ENCODE peak calls at places on chromosome 7, in ten cellular contexts. One of them, this sample, is unnamed.

GRCh38 chr7:23907012-23907411 is 197.0 kb downstream of the STK31 start:
- DNase-seq in GM12865: no peak
- DNase-seq in fibroblast of lung: no peak
- DNase-seq in NCI-H2081: no peak
- DNase-seq in ovary: no peak
- DNase-seq in endothelial cell: no peak
- DNase-seq in T47D: no peak
- DNase-seq in NCI-H345: no peak
- DNase-seq in left ventricle myocardium superior: no peak
- DNase-seq in activated CD4-positive, alpha-beta T cell treated with anti-CD3 and anti-CD28 coated beads for 36 hours: no peak
- DNase-seq in this sample: no peak

GRCh38 chr7:1847260-1848001 is 177.4 kb downstream of the ELFN1 start:
- DNase-seq in GM12865: no peak
- DNase-seq in fibroblast of lung: no peak
- DNase-seq in NCI-H2081: no peak
- DNase-seq in ovary: no peak
- DNase-seq in endothelial cell: no peak
- DNase-seq in T47D: no peak
- DNase-seq in NCI-H345: no peak
- DNase-seq in left ventricle myocardium superior: peak
- DNase-seq in activated CD4-positive, alpha-beta T cell treated with anti-CD3 and anti-CD28 coated beads for 36 hours: peak
- DNase-seq in this sample: peak

GRCh38 chr7:22343071-22343470 is 13.9 kb downstream of the RAPGEF5 start:
- DNase-seq in GM12865: no peak
- DNase-seq in fibroblast of lung: no peak
- DNase-seq in NCI-H2081: no peak
- DNase-seq in ovary: no peak
- DNase-seq in endothelial cell: no peak
- DNase-seq in T47D: no peak
- DNase-seq in NCI-H345: no peak
- DNase-seq in left ventricle myocardium superior: no peak
- DNase-seq in activated CD4-positive, alpha-beta T cell treated with anti-CD3 and anti-CD28 coated beads for 36 hours: no peak
- DNase-seq in this sample: no peak

GRCh38 chr7:2758673-2759603 is 70.9 kb downstream of the AMZ1 start:
- DNase-seq in GM12865: peak
- DNase-seq in fibroblast of lung: no peak
- DNase-seq in NCI-H2081: no peak
- DNase-seq in ovary: no peak
- DNase-seq in endothelial cell: no peak
- DNase-seq in T47D: no peak
- DNase-seq in NCI-H345: no peak
- DNase-seq in left ventricle myocardium superior: no peak
- DNase-seq in activated CD4-positive, alpha-beta T cell treated with anti-CD3 and anti-CD28 coated beads for 36 hours: no peak
- DNase-seq in this sample: no peak

GRCh38 chr7:140417456-140418155 is 13.7 kb downstream of the RAB19 start:
- DNase-seq in GM12865: peak
- DNase-seq in fibroblast of lung: no peak
- DNase-seq in NCI-H2081: peak
- DNase-seq in ovary: no peak
- DNase-seq in endothelial cell: no peak
- DNase-seq in T47D: no peak
- DNase-seq in NCI-H345: peak
- DNase-seq in left ventricle myocardium superior: no peak
- DNase-seq in activated CD4-positive, alpha-beta T cell treated with anti-CD3 and anti-CD28 coated beads for 36 hours: no peak
- DNase-seq in this sample: no peak

GRCh38 chr7:43700646-43701501 is 28.4 kb downstream of the COA1 start:
- DNase-seq in GM12865: peak
- DNase-seq in fibroblast of lung: no peak
- DNase-seq in NCI-H2081: no peak
- DNase-seq in ovary: no peak
- DNase-seq in endothelial cell: no peak
- DNase-seq in T47D: no peak
- DNase-seq in NCI-H345: no peak
- DNase-seq in left ventricle myocardium superior: no peak
- DNase-seq in activated CD4-positive, alpha-beta T cell treated with anti-CD3 and anti-CD28 coated beads for 36 hours: no peak
- DNase-seq in this sample: no peak

GRCh38 chr7:4797858-4798705 is 22.7 kb downstream of the AP5Z1 start:
- DNase-seq in GM12865: peak
- DNase-seq in fibroblast of lung: peak
- DNase-seq in NCI-H2081: no peak
- DNase-seq in ovary: peak
- DNase-seq in endothelial cell: peak
- DNase-seq in T47D: peak
- DNase-seq in NCI-H345: no peak
- DNase-seq in left ventricle myocardium superior: peak
- DNase-seq in activated CD4-positive, alpha-beta T cell treated with anti-CD3 and anti-CD28 coated beads for 36 hours: peak
- DNase-seq in this sample: peak

GRCh38 chr7:4225352-4225751 is 456.7 kb upstream of the FOXK1 start:
- DNase-seq in GM12865: no peak
- DNase-seq in fibroblast of lung: no peak
- DNase-seq in NCI-H2081: no peak
- DNase-seq in ovary: no peak
- DNase-seq in endothelial cell: no peak
- DNase-seq in T47D: no peak
- DNase-seq in NCI-H345: no peak
- DNase-seq in left ventricle myocardium superior: no peak
- DNase-seq in activated CD4-positive, alpha-beta T cell treated with anti-CD3 and anti-CD28 coated beads for 36 hours: no peak
- DNase-seq in this sample: no peak

GRCh38 chr7:24341677-24342076 is 57.7 kb downstream of the NPY start:
- DNase-seq in GM12865: no peak
- DNase-seq in fibroblast of lung: no peak
- DNase-seq in NCI-H2081: no peak
- DNase-seq in ovary: no peak
- DNase-seq in endothelial cell: no peak
- DNase-seq in T47D: no peak
- DNase-seq in NCI-H345: no peak
- DNase-seq in left ventricle myocardium superior: no peak
- DNase-seq in activated CD4-positive, alpha-beta T cell treated with anti-CD3 and anti-CD28 coated beads for 36 hours: no peak
- DNase-seq in this sample: no peak

GRCh38 chr7:40551685-40552576 is 417.1 kb downstream of the SUGCT start:
- DNase-seq in GM12865: peak
- DNase-seq in fibroblast of lung: peak
- DNase-seq in NCI-H2081: no peak
- DNase-seq in ovary: no peak
- DNase-seq in endothelial cell: no peak
- DNase-seq in T47D: no peak
- DNase-seq in NCI-H345: no peak
- DNase-seq in left ventricle myocardium superior: no peak
- DNase-seq in activated CD4-positive, alpha-beta T cell treated with anti-CD3 and anti-CD28 coated beads for 36 hours: no peak
- DNase-seq in this sample: peak

GRCh38 chr7:15215611-15216010 is 313.1 kb upstream of the DGKB start:
- DNase-seq in GM12865: no peak
- DNase-seq in fibroblast of lung: no peak
- DNase-seq in NCI-H2081: no peak
- DNase-seq in ovary: no peak
- DNase-seq in endothelial cell: no peak
- DNase-seq in T47D: no peak
- DNase-seq in NCI-H345: no peak
- DNase-seq in left ventricle myocardium superior: no peak
- DNase-seq in activated CD4-positive, alpha-beta T cell treated with anti-CD3 and anti-CD28 coated beads for 36 hours: no peak
- DNase-seq in this sample: no peak

GRCh38 chr7:12715372-12716133 is 28.1 kb downstream of the ARL4A start:
- DNase-seq in GM12865: no peak
- DNase-seq in fibroblast of lung: peak
- DNase-seq in NCI-H2081: peak
- DNase-seq in ovary: peak
- DNase-seq in endothelial cell: peak
- DNase-seq in T47D: no peak
- DNase-seq in NCI-H345: peak
- DNase-seq in left ventricle myocardium superior: peak
- DNase-seq in activated CD4-positive, alpha-beta T cell treated with anti-CD3 and anti-CD28 coated beads for 36 hours: peak
- DNase-seq in this sample: peak

GRCh38 chr7:98946389-98946788 is 68.1 kb downstream of the TRRAP start:
- DNase-seq in GM12865: no peak
- DNase-seq in fibroblast of lung: no peak
- DNase-seq in NCI-H2081: no peak
- DNase-seq in ovary: no peak
- DNase-seq in endothelial cell: no peak
- DNase-seq in T47D: no peak
- DNase-seq in NCI-H345: no peak
- DNase-seq in left ventricle myocardium superior: no peak
- DNase-seq in activated CD4-positive, alpha-beta T cell treated with anti-CD3 and anti-CD28 coated beads for 36 hours: no peak
- DNase-seq in this sample: no peak

GRCh38 chr7:128389085-128389814 is 20.5 kb downstream of the IMPDH1 start:
- DNase-seq in GM12865: no peak
- DNase-seq in fibroblast of lung: no peak
- DNase-seq in NCI-H2081: no peak
- DNase-seq in ovary: no peak
- DNase-seq in endothelial cell: no peak
- DNase-seq in T47D: no peak
- DNase-seq in NCI-H345: no peak
- DNase-seq in left ventricle myocardium superior: no peak
- DNase-seq in activated CD4-positive, alpha-beta T cell treated with anti-CD3 and anti-CD28 coated beads for 36 hours: no peak
- DNase-seq in this sample: no peak

GRCh38 chr7:39946693-39947092 is 3.4 kb upstream of the CDK13 start:
- DNase-seq in GM12865: no peak
- DNase-seq in fibroblast of lung: no peak
- DNase-seq in NCI-H2081: no peak
- DNase-seq in ovary: no peak
- DNase-seq in endothelial cell: no peak
- DNase-seq in T47D: no peak
- DNase-seq in NCI-H345: no peak
- DNase-seq in left ventricle myocardium superior: no peak
- DNase-seq in activated CD4-positive, alpha-beta T cell treated with anti-CD3 and anti-CD28 coated beads for 36 hours: no peak
- DNase-seq in this sample: no peak

GRCh38 chr7:146831875-146832274 is 715.3 kb downstream of the CNTNAP2 start:
- DNase-seq in GM12865: no peak
- DNase-seq in fibroblast of lung: no peak
- DNase-seq in NCI-H2081: no peak
- DNase-seq in ovary: no peak
- DNase-seq in endothelial cell: no peak
- DNase-seq in T47D: no peak
- DNase-seq in NCI-H345: no peak
- DNase-seq in left ventricle myocardium superior: no peak
- DNase-seq in activated CD4-positive, alpha-beta T cell treated with anti-CD3 and anti-CD28 coated beads for 36 hours: no peak
- DNase-seq in this sample: no peak

GRCh38 chr7:1181591-1181990 is 21.6 kb upstream of the ZFAND2A start:
- DNase-seq in GM12865: no peak
- DNase-seq in fibroblast of lung: no peak
- DNase-seq in NCI-H2081: no peak
- DNase-seq in ovary: no peak
- DNase-seq in endothelial cell: no peak
- DNase-seq in T47D: no peak
- DNase-seq in NCI-H345: no peak
- DNase-seq in left ventricle myocardium superior: no peak
- DNase-seq in activated CD4-positive, alpha-beta T cell treated with anti-CD3 and anti-CD28 coated beads for 36 hours: no peak
- DNase-seq in this sample: no peak

GRCh38 chr7:2621061-2621828 is 10.5 kb upstream of the TTYH3 start:
- DNase-seq in GM12865: no peak
- DNase-seq in fibroblast of lung: peak
- DNase-seq in NCI-H2081: no peak
- DNase-seq in ovary: peak
- DNase-seq in endothelial cell: peak
- DNase-seq in T47D: no peak
- DNase-seq in NCI-H345: no peak
- DNase-seq in left ventricle myocardium superior: peak
- DNase-seq in activated CD4-positive, alpha-beta T cell treated with anti-CD3 and anti-CD28 coated beads for 36 hours: no peak
- DNase-seq in this sample: no peak

GRCh38 chr7:84997626-84998025 is 189.2 kb downstream of the SEMA3D start:
- DNase-seq in GM12865: no peak
- DNase-seq in fibroblast of lung: no peak
- DNase-seq in NCI-H2081: no peak
- DNase-seq in ovary: no peak
- DNase-seq in endothelial cell: no peak
- DNase-seq in T47D: no peak
- DNase-seq in NCI-H345: no peak
- DNase-seq in left ventricle myocardium superior: no peak
- DNase-seq in activated CD4-positive, alpha-beta T cell treated with anti-CD3 and anti-CD28 coated beads for 36 hours: no peak
- DNase-seq in this sample: no peak

GRCh38 chr7:24197852-24198251 is 86.1 kb upstream of the NPY start:
- DNase-seq in GM12865: no peak
- DNase-seq in fibroblast of lung: no peak
- DNase-seq in NCI-H2081: no peak
- DNase-seq in ovary: no peak
- DNase-seq in endothelial cell: no peak
- DNase-seq in T47D: no peak
- DNase-seq in NCI-H345: no peak
- DNase-seq in left ventricle myocardium superior: no peak
- DNase-seq in activated CD4-positive, alpha-beta T cell treated with anti-CD3 and anti-CD28 coated beads for 36 hours: no peak
- DNase-seq in this sample: no peak

GRCh38 chr7:100781255-100781654 is 46.1 kb downstream of the EPHB4 start:
- DNase-seq in GM12865: no peak
- DNase-seq in fibroblast of lung: no peak
- DNase-seq in NCI-H2081: no peak
- DNase-seq in ovary: no peak
- DNase-seq in endothelial cell: no peak
- DNase-seq in T47D: no peak
- DNase-seq in NCI-H345: no peak
- DNase-seq in left ventricle myocardium superior: no peak
- DNase-seq in activated CD4-positive, alpha-beta T cell treated with anti-CD3 and anti-CD28 coated beads for 36 hours: no peak
- DNase-seq in this sample: no peak

GRCh38 chr7:129698516-129699418 is 87.2 kb downstream of the NRF1 start:
- DNase-seq in GM12865: no peak
- DNase-seq in fibroblast of lung: no peak
- DNase-seq in NCI-H2081: no peak
- DNase-seq in ovary: no peak
- DNase-seq in endothelial cell: no peak
- DNase-seq in T47D: no peak
- DNase-seq in NCI-H345: no peak
- DNase-seq in left ventricle myocardium superior: no peak
- DNase-seq in activated CD4-positive, alpha-beta T cell treated with anti-CD3 and anti-CD28 coated beads for 36 hours: no peak
- DNase-seq in this sample: no peak

GRCh38 chr7:1843271-1843861 is 173.3 kb downstream of the ELFN1 start:
- DNase-seq in GM12865: no peak
- DNase-seq in fibroblast of lung: peak
- DNase-seq in NCI-H2081: no peak
- DNase-seq in ovary: no peak
- DNase-seq in endothelial cell: no peak
- DNase-seq in T47D: no peak
- DNase-seq in NCI-H345: no peak
- DNase-seq in left ventricle myocardium superior: peak
- DNase-seq in activated CD4-positive, alpha-beta T cell treated with anti-CD3 and anti-CD28 coated beads for 36 hours: peak
- DNase-seq in this sample: peak

GRCh38 chr7:144513332-144513731 is 109.8 kb upstream of the NOBOX start:
- DNase-seq in GM12865: peak
- DNase-seq in fibroblast of lung: peak
- DNase-seq in NCI-H2081: peak
- DNase-seq in ovary: no peak
- DNase-seq in endothelial cell: peak
- DNase-seq in T47D: no peak
- DNase-seq in NCI-H345: peak
- DNase-seq in left ventricle myocardium superior: no peak
- DNase-seq in activated CD4-positive, alpha-beta T cell treated with anti-CD3 and anti-CD28 coated beads for 36 hours: peak
- DNase-seq in this sample: no peak

GRCh38 chr7:30727061-30727945 is 24.6 kb upstream of the INMT start:
- DNase-seq in GM12865: peak
- DNase-seq in fibroblast of lung: no peak
- DNase-seq in NCI-H2081: no peak
- DNase-seq in ovary: no peak
- DNase-seq in endothelial cell: no peak
- DNase-seq in T47D: no peak
- DNase-seq in NCI-H345: no peak
- DNase-seq in left ventricle myocardium superior: no peak
- DNase-seq in activated CD4-positive, alpha-beta T cell treated with anti-CD3 and anti-CD28 coated beads for 36 hours: peak
- DNase-seq in this sample: no peak